ENCODE peak calls at places on chromosomes 16 and 17, in four cellular contexts. I is dorsolateral prefrontal cortex, P is uterus, T is OCI-LY7. F is an unnamed sample.

GRCh38 chr16:83305092-83305491 is 502.7 kb upstream of the HSBP1 start:
- DNase-seq in I (no peak), P (no peak), T (no peak), F (no peak)

GRCh38 chr16:15879255-15879804 is 9.1 kb downstream of the CEP20 start:
- DNase-seq in I (no peak), P (no peak), T (no peak), F (no peak)

GRCh38 chr16:53457670-53458069 is 23.4 kb downstream of the RBL2 start:
- DNase-seq in I (no peak), P (no peak), T (peak), F (no peak)

GRCh38 chr17:32931686-32932085 is 3.7 kb downstream of the TMEM98 start:
- DNase-seq in I (peak), P (no peak), T (no peak), F (no peak)

GRCh38 chr17:30969989-30970680 is 704 bp upstream of the RNF135 start:
- DNase-seq in I (peak), P (peak), T (no peak), F (no peak)

GRCh38 chr17:36463916-36464764 is 22.3 kb upstream of the ZNHIT3 start:
- DNase-seq in I (peak), P (no peak), T (no peak), F (peak)

GRCh38 chr16:89602273-89602951 is 11.0 kb upstream of the DPEP1 start:
- DNase-seq in I (no peak), P (peak), T (peak), F (peak)

GRCh38 chr16:8878523-8878911 is 3.6 kb upstream of the LITAFD start:
- DNase-seq in I (no peak), P (no peak), T (no peak), F (no peak)

GRCh38 chr16:73145166-73145565 is 97.2 kb upstream of the ZFHX3 start:
- DNase-seq in I (no peak), P (no peak), T (no peak), F (no peak)

GRCh38 chr16:48323783-48324775 is 61.1 kb downstream of the SIAH1 start:
- DNase-seq in I (no peak), P (no peak), T (no peak), F (no peak)

GRCh38 chr17:29873476-29873875 is 56.6 kb downstream of the SSH2 start:
- DNase-seq in I (no peak), P (no peak), T (no peak), F (no peak)

GRCh38 chr17:19744922-19745757 is 3.0 kb downstream of the ALDH3A1 start:
- DNase-seq in I (peak), P (peak), T (peak), F (peak)

GRCh38 chr16:15887283-15887682 is 1.1 kb downstream of the CEP20 start:
- DNase-seq in I (no peak), P (no peak), T (no peak), F (no peak)

GRCh38 chr17:39002991-39003715 is 36.0 kb upstream of the FBXO47 start:
- DNase-seq in I (no peak), P (peak), T (no peak), F (no peak)

GRCh38 chr17:27743288-27743885 is 56.9 kb downstream of the NOS2 start:
- DNase-seq in I (no peak), P (no peak), T (no peak), F (no peak)

GRCh38 chr16:53081032-53081424 is 26.2 kb downstream of the CHD9 start:
- DNase-seq in I (no peak), P (no peak), T (no peak), F (no peak)

GRCh38 chr17:33451221-33451620 is 158.1 kb upstream of the ASIC2 start:
- DNase-seq in I (no peak), P (no peak), T (no peak), F (no peak)

DNA sequence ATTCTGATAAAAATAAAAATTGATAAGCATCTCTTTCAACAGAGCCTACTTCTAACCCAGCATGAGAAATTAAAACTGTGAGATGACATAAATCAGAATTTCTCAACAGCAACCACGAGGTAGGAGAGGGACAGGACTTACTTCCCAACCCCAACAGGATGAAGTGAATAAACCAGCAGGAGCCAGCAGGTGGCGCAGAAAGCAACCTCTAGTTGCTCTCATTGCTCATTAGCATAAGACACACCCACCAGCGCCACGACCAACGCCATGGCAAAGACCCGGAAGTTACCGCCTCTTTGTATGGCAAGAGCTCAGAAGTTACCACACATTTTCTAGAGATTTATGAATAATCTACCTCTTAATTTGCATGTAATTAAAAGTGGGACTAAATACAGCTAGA is 189.4 kb upstream of the CDH8 start:
- DNase-seq in I (no peak), P (no peak), T (peak), F (peak)
- TF ChIP-seq CTCF in I (peak), P (no peak), T (peak), F (no peak)

DNA sequence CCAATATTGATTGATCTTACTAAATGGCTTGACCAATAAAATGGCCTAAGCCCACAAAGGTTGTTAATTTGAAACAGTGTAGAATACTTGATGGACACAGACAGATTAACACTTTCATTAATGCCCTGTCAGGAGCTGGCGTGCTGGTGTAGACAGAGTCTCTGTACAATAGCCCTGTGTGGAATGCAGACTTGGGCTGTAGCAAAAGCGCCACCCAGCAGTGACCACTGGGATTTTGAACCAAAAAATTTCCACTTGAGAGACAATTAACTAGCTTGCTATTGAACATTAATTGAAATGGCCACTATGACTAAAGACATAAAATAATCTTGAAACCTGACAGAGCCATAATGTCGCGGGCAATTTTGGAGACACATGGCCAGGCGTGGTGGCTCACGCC is 19.7 kb upstream of the GUCY2D start:
- DNase-seq in I (no peak), P (no peak), T (no peak), F (no peak)
- TF ChIP-seq CTCF in I (no peak), P (no peak), T (peak), F (no peak)

GRCh38 chr17:76104140-76104895 is 731 bp upstream of the EXOC7 start:
- DNase-seq in I (no peak), P (no peak), T (no peak), F (no peak)

GRCh38 chr17:76104896-76105231 is 1.3 kb upstream of the EXOC7 start:
- DNase-seq in I (no peak), P (no peak), T (no peak), F (no peak)

GRCh38 chr17:76103274-76104139 is at the start of gene EXOC7:
- DNase-seq in I (peak), P (peak), T (peak), F (peak)

GRCh38 chr17:76102944-76103273 is 678 bp downstream of the EXOC7 start:
- DNase-seq in I (no peak), P (no peak), T (no peak), F (no peak)

GRCh38 chr17:76107507-76107906 is 3.9 kb upstream of the EXOC7 start:
- DNase-seq in I (no peak), P (no peak), T (peak), F (no peak)
- TF ChIP-seq CTCF in I (no peak), P (no peak), T (peak), F (no peak)

GRCh38 chr17:63412234-63412633 is 33.9 kb downstream of the CYB561 start:
- DNase-seq in I (no peak), P (no peak), T (no peak), F (no peak)

GRCh38 chr17:63407741-63408330 is 38.3 kb downstream of the CYB561 start:
- DNase-seq in I (no peak), P (no peak), T (no peak), F (no peak)

GRCh38 chr17:63414222-63414621 is 31.9 kb downstream of the CYB561 start:
- DNase-seq in I (no peak), P (no peak), T (no peak), F (no peak)

GRCh38 chr17:63418540-63418939 is 27.6 kb downstream of the CYB561 start:
- DNase-seq in I (no peak), P (no peak), T (no peak), F (no peak)

DNA sequence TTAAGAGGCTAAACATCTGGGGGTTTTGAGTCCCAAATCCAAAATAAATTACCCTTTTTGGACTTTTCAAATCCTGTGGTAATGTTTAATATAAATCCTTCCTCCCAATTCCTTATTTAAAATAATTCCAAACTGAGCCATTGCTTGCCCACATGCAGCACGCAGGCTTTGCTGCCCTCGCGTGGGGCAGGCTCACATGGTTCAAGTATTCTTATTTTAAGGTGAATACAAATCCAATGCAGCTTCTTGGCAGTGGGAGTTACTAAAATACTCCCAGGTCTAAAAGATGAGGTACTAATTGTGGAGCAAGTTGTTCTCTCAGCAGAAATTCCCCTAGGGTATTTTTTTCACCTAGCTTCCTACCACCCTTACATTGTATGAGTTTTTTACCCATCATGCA is 33.0 kb downstream of the CYB561 start:
- DNase-seq in I (no peak), P (no peak), T (no peak), F (no peak)
- TF ChIP-seq CTCF in I (no peak), P (no peak), T (no peak), F (no peak)

GRCh38 chr17:81309140-81309858 is 14.2 kb upstream of the SLC38A10 start:
- DNase-seq in I (no peak), P (peak), T (no peak), F (peak)
- TF ChIP-seq CTCF in I (peak), P (peak), T (peak), F (no peak)

DNA sequence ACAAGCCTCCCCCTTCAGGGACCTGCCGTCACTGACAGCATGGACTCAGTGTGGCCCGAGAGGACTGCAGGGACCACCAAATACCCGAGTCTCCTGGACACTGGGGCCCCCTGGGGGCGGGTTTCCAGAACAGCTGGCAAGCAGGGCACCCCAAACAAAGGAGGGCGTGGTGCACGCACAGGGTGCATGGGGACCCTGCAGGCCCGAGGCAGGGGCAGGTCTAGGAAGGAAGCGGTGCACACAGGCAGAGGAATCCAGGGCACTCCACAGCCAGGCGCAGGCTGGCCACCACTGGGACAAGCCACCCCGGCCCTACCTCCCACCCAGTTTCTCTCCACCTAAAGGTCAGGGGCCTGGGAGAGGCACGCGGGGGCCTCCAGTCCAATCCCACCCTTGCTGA is 28.7 kb upstream of the ENPP7 start:
- DNase-seq in I (no peak), P (no peak), T (no peak), F (no peak)
- TF ChIP-seq CTCF in I (no peak), P (no peak), T (peak), F (no peak)

DNA sequence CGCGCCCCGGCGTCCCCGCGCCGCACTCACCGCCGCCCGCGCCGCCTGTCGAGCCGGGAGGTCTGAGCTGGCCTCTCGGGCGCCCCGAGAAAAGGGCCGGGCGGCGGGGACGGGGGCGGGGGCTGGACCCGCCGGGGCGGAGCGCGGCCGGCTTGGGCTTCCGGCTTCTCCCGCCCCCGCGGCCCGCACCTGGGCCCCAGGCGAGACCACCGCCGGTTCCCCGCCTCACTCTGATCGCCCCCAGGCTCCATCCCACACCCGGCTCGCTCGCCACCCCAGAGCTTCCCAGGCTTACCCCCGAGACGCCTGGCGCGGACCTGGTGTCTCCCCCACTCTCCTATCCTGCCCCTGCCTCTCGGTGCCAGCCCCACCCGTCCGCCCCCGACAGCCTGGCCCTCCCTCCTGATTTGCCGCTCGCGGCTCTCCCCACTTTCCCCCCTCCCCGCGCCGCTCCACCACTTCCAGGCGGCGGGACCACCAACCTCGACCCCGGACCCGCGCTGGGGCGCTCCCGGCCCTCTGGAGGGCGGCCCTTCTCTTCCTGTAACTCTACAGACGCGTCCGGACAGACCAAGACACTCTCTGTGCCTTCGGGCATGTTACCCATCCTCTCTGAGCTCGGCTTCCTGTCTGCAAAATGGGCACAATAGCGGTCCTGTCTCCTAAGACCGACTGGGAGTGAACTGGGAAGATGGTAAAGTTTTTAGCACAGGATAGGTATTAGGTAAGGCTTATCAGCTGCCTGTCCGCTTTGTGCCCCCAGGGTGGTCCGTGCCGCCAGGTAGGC is at the start of gene LITAF:
- DNase-seq in I (peak), P (peak), T (peak), F (peak)
- TF ChIP-seq CTCF in I (no peak), P (peak), T (peak), F (no peak)

GRCh38 chr17:69709441-69709840 is 294.9 kb downstream of the MAP2K6 start:
- DNase-seq in I (no peak), P (no peak), T (peak), F (no peak)
- TF ChIP-seq CTCF in I (no peak), P (no peak), T (no peak), F (no peak)

DNA sequence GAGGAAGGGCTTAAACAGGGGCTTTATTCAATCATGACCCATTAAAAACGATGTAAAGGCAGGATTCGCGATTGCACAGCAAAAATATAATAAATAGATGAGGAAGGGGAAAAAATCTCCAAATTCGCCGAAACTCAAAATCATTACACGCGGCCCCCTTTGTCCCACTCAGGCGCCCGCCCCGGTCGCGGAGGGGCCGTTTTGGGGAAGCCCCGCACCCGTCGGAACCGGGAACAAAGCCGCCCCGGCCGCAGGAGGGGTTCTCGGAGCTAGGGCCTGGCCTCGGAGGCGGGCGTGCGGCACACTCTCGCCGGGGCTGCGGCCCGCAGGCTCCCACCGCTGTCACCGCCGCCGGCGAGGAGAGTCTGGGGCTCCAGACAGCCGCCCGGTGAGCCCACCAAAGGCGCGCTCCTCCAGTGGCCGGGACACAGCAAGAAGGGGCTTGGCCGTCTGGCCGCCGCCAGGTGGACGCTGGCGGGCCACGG is 521 bp downstream of the C16orf87 start:
- DNase-seq in I (peak), P (no peak), T (peak), F (no peak)
- TF ChIP-seq CTCF in I (no peak), P (no peak), T (no peak), F (no peak)

GRCh38 chr17:65550758-65551157 is 10.7 kb downstream of the AXIN2 start:
- DNase-seq in I (no peak), P (no peak), T (no peak), F (no peak)
- TF ChIP-seq CTCF in I (no peak), P (no peak), T (no peak), F (no peak)

F was measured in ovary.